ENCODE peak calls at places on chromosomes 2 and 18, in ten cellular contexts. Q is cardiac muscle cell, A is A549, I is esophagus squamous epithelium, M is gastrocnemius medialis, F is type B pancreatic cell, P is suprapubic skin, B is heart left ventricle, T is fibroblast of pulmonary artery, V is tibial artery. J is an unnamed sample.

GRCh38 chr2:84906108-84906899 is 848 bp downstream of the TMSB10 start:
- DNase-seq in I (no peak), B (peak; percentile 56), A (no peak), P (no peak), M (no peak), V (peak; percentile 76), Q (no peak), T (no peak), F (no peak), J (peak; percentile 72)

GRCh38 chr2:211408485-211408884 is 852.1 kb downstream of the CPS1 start:
- DNase-seq in M (no peak), A (peak; percentile 13), T (peak; percentile 90), V (no peak), B (no peak), F (no peak), Q (peak; percentile 33), P (no peak), I (no peak), J (no peak)

GRCh38 chr18:58305792-58306191 is 261.8 kb downstream of the NEDD4L start:
- DNase-seq in V (no peak), M (no peak), P (no peak), F (no peak), A (no peak), T (no peak), I (no peak), B (no peak), Q (no peak), J (no peak)

GRCh38 chr2:176001281-176001902 is 675 bp downstream of the LNPK start:
- DNase-seq in F (no peak), A (peak; percentile 6), I (no peak), M (peak; percentile 40), P (no peak), Q (peak; percentile 44), V (peak; percentile 67), B (peak; percentile 49), T (peak; percentile 50), J (peak; percentile 47)

GRCh38 chr2:101741775-101742520 is 44.4 kb downstream of the MAP4K4 start:
- DNase-seq in F (no peak), T (no peak), Q (no peak), A (no peak), P (no peak), I (no peak), B (no peak), M (no peak), V (no peak), J (no peak)

GRCh38 chr18:75170916-75171315 is 38.0 kb downstream of the PTGR3 start:
- DNase-seq in P (no peak), B (peak; percentile 52), Q (no peak), T (no peak), I (no peak), M (no peak), V (no peak), F (no peak), A (no peak), J (no peak)

GRCh38 chr2:203982276-203982675 is 45.7 kb downstream of the ICOS start:
- DNase-seq in P (no peak), I (no peak), M (no peak), F (no peak), T (no peak), V (no peak), A (no peak), B (no peak), Q (no peak), J (no peak)

GRCh38 chr2:1993711-1994682 is 249.7 kb upstream of the PXDN start:
- DNase-seq in Q (peak; percentile 29), F (peak; percentile 44), T (peak; percentile 80), P (no peak), B (no peak), A (no peak), M (no peak), V (no peak), I (no peak), J (no peak)

GRCh38 chr18:5872886-5873285 is 22.4 kb downstream of the TMEM200C start:
- DNase-seq in T (no peak), P (no peak), I (no peak), B (no peak), M (no peak), V (no peak), Q (no peak), A (no peak), F (no peak), J (no peak)

GRCh38 chr2:75162897-75163296 is 36.4 kb downstream of the TACR1 start:
- DNase-seq in T (no peak), Q (no peak), B (no peak), V (no peak), F (no peak), P (no peak), I (no peak), A (no peak), M (no peak), J (peak; percentile 16)

GRCh38 chr2:170024721-170025120 is 153.2 kb upstream of the MYO3B start:
- DNase-seq in Q (no peak), P (no peak), F (no peak), B (no peak), V (no peak), T (no peak), A (no peak), I (no peak), M (no peak), J (no peak)

GRCh38 chr2:216603884-216604245 is 29.4 kb upstream of the IGFBP2 start:
- DNase-seq in A (no peak), V (no peak), T (no peak), M (no peak), P (no peak), I (no peak), Q (no peak), B (no peak), F (no peak), J (no peak)

DNA sequence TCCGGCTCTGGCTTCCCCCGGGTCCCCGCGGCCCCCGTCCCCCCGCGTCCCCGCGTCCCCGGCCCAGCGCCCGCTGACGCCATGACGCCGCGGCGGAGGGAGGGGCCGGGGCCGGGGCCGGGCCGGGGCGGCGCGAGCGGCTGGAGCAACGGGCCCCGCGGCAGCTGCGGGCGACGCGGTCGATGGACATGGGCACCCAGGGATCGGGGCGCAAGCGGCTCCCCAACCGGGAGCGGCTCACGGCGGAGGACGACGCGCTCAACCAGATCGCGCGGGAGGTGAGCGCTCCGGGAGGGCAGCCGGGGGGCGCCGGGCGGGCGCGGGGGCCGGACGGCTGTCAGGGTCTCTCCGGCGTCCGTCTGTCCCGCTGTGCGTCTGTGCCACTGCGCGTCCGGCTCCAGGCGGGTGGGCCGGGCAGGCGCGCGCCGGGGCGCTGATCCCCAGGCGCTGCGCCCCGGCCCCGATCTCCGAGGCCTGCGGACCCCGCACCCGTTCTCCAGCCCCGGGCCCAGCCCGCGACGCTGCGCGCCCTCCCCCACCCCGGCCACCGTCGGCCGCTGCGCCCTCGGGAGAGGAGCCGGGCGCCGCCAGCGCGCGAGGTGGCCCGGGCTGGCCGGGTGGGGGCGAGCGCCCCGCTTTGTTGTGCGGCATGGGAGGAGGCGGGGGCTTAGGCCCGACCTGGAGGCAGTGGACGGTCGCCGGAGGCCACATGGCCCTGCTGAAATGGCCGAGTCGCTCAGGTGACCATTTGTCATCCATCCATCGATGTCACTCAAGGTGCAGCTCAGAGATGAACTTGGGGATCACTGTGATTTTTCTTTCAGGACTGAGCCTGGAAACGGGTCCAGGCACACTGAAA is at the start of gene LRRFIP1:
- DNase-seq in A (no peak), P (no peak), Q (peak; percentile 35), F (no peak), M (peak; percentile 77), V (no peak), B (peak; percentile 62), I (no peak), T (no peak), J (no peak)
- TF ChIP-seq CTCF in A (peak; percentile 8), P (no peak), Q (no peak), F (no peak), M (no peak), V (no peak), B (no peak), I (no peak), T (no peak), J (no peak)

DNA sequence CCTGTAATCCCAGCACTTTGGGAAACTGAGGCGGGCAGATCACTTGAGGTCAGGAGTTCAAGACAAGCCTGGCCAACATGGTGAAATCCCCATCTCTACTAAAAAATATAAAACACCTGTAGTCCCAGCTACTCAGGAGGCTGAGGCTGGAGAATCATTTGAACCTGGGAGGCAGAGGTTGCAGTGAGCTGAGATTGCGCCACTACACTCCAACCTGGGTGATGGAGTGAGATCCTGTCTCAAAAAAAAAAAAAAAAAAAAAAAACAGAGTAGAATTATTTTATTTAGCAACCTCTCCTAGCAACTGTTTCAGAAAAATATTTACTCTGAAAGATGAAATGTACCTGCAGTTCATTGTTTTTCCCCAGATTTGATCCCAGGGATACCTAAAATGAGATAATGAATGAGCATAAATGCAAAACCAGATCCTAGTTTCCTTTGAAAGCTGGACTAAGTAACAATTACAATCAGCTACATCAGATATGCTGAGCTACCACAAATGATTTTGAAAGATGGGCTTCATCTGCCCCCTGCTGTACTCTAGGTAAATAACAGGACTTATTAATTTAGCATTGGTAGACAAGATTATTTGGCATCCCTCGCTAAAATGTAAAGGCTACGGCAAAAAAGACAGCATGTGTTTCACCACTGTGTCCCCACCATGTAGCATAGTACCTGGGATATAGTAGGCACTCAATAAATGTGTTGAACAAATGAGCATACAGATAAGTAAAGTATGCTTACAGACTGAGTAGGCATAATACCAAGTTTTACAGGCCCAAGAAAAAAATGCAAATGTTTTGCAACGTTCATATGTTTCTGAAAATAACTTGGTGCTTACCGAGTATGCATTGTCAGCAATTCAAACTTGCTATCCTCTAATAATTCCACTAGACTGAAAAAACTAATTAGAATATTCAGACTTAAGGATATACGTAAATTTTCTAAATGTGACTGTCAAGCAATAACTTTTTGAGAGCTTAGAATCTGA is 102.5 kb downstream of the ATL2 start:
- DNase-seq in V (no peak), I (no peak), B (peak; percentile 32), M (no peak), T (peak; percentile 91), Q (peak; percentile 89), P (no peak), A (peak; percentile 76), F (no peak), J (peak; percentile 69)
- TF ChIP-seq CTCF in V (peak; percentile 95), I (peak; percentile 79), B (peak; percentile 56), M (peak; percentile 60), T (peak; percentile 55), Q (peak; percentile 48), P (peak; percentile 35), A (peak; percentile 95), F (peak; percentile 87), J (peak; percentile 48)

GRCh38 chr18:55322176-55322735 is 265.7 kb downstream of the TCF4 start:
- DNase-seq in A (peak; percentile 1), T (peak; percentile 97), V (peak; percentile 90), B (peak; percentile 88), Q (peak; percentile 96), F (peak; percentile 76), M (peak; percentile 90), P (peak; percentile 87), I (no peak), J (peak; percentile 75)
- TF ChIP-seq CTCF in A (no peak), T (peak; percentile 23), V (no peak), B (no peak), Q (peak; percentile 26), F (peak; percentile 20), M (peak; percentile 17), P (no peak), I (no peak), J (no peak)

GRCh38 chr2:67008114-67008513 is 389.0 kb upstream of the ETAA1 start:
- DNase-seq in F (no peak), V (no peak), T (no peak), P (no peak), M (no peak), A (no peak), B (no peak), Q (no peak), I (no peak), J (no peak)
- TF ChIP-seq CTCF in F (no peak), V (no peak), T (no peak), P (no peak), M (no peak), A (no peak), B (no peak), Q (no peak), I (no peak), J (no peak)